ENCODE peak calls at places on chromosomes 1 and 21, in nine cellular contexts. One of them, this sample, is unnamed.

GRCh38 chr1:32676945-32677344 is 25.6 kb downstream of the SYNC start:
- DNase-seq in retina: no peak
- DNase-seq in mucosa of gallbladder: no peak
- DNase-seq in nephron progenitor cell: no peak
- DNase-seq in SHP77: no peak
- DNase-seq in activated naive CD8-positive, alpha-beta T cell treated with anti-CD3 and anti-CD28 coated beads, Interleukin-2, amount 50 U/mL, for 24 hours: no peak
- DNase-seq in GM12892: no peak
- DNase-seq in astrocyte of the spinal cord: no peak
- DNase-seq in endothelial cell: no peak
- DNase-seq in this sample: peak; percentile 34

GRCh38 chr1:24996983-24997893 is 67.2 kb upstream of the RUNX3 start:
- DNase-seq in endothelial cell: no peak
- DNase-seq in activated naive CD8-positive, alpha-beta T cell treated with anti-CD3 and anti-CD28 coated beads, Interleukin-2, amount 50 U/mL, for 24 hours: peak; percentile 85
- DNase-seq in nephron progenitor cell: no peak
- DNase-seq in SHP77: no peak
- DNase-seq in retina: no peak
- DNase-seq in GM12892: no peak
- DNase-seq in mucosa of gallbladder: no peak
- DNase-seq in astrocyte of the spinal cord: no peak
- DNase-seq in this sample: no peak

GRCh38 chr1:20069932-20070331 is at the start of gene PLA2G5:
- DNase-seq in mucosa of gallbladder: peak; percentile 33
- DNase-seq in endothelial cell: no peak
- DNase-seq in SHP77: no peak
- DNase-seq in activated naive CD8-positive, alpha-beta T cell treated with anti-CD3 and anti-CD28 coated beads, Interleukin-2, amount 50 U/mL, for 24 hours: no peak
- DNase-seq in retina: no peak
- DNase-seq in GM12892: no peak
- DNase-seq in nephron progenitor cell: no peak
- DNase-seq in astrocyte of the spinal cord: peak; percentile 41
- DNase-seq in this sample: peak; percentile 50

GRCh38 chr1:211607752-211608478 is 29.0 kb upstream of the SLC30A1 start:
- DNase-seq in activated naive CD8-positive, alpha-beta T cell treated with anti-CD3 and anti-CD28 coated beads, Interleukin-2, amount 50 U/mL, for 24 hours: no peak
- DNase-seq in mucosa of gallbladder: peak; percentile 54
- DNase-seq in SHP77: no peak
- DNase-seq in endothelial cell: no peak
- DNase-seq in astrocyte of the spinal cord: no peak
- DNase-seq in GM12892: no peak
- DNase-seq in nephron progenitor cell: no peak
- DNase-seq in retina: no peak
- DNase-seq in this sample: no peak

GRCh38 chr1:207818971-207819451 is 67.2 kb downstream of the CD46 start:
- DNase-seq in astrocyte of the spinal cord: peak; percentile 69
- DNase-seq in nephron progenitor cell: no peak
- DNase-seq in retina: no peak
- DNase-seq in GM12892: no peak
- DNase-seq in SHP77: peak; percentile 31
- DNase-seq in mucosa of gallbladder: no peak
- DNase-seq in endothelial cell: no peak
- DNase-seq in activated naive CD8-positive, alpha-beta T cell treated with anti-CD3 and anti-CD28 coated beads, Interleukin-2, amount 50 U/mL, for 24 hours: no peak
- DNase-seq in this sample: no peak

GRCh38 chr21:42401820-42402251 is 1.9 kb upstream of the UBASH3A start:
- DNase-seq in GM12892: no peak
- DNase-seq in retina: no peak
- DNase-seq in astrocyte of the spinal cord: no peak
- DNase-seq in activated naive CD8-positive, alpha-beta T cell treated with anti-CD3 and anti-CD28 coated beads, Interleukin-2, amount 50 U/mL, for 24 hours: no peak
- DNase-seq in nephron progenitor cell: no peak
- DNase-seq in SHP77: no peak
- DNase-seq in mucosa of gallbladder: no peak
- DNase-seq in endothelial cell: no peak
- DNase-seq in this sample: no peak

GRCh38 chr21:44413566-44414290 is 41.6 kb upstream of the LRRC3 start:
- DNase-seq in SHP77: no peak
- DNase-seq in retina: no peak
- DNase-seq in astrocyte of the spinal cord: no peak
- DNase-seq in GM12892: no peak
- DNase-seq in endothelial cell: no peak
- DNase-seq in nephron progenitor cell: no peak
- DNase-seq in activated naive CD8-positive, alpha-beta T cell treated with anti-CD3 and anti-CD28 coated beads, Interleukin-2, amount 50 U/mL, for 24 hours: no peak
- DNase-seq in mucosa of gallbladder: no peak
- DNase-seq in this sample: no peak

GRCh38 chr1:205748398-205749093 is 1.4 kb downstream of the NUCKS1 start:
- DNase-seq in nephron progenitor cell: peak; percentile 9
- DNase-seq in retina: no peak
- DNase-seq in GM12892: no peak
- DNase-seq in activated naive CD8-positive, alpha-beta T cell treated with anti-CD3 and anti-CD28 coated beads, Interleukin-2, amount 50 U/mL, for 24 hours: peak; percentile 20
- DNase-seq in endothelial cell: no peak
- DNase-seq in astrocyte of the spinal cord: peak; percentile 54
- DNase-seq in mucosa of gallbladder: peak; percentile 22
- DNase-seq in SHP77: no peak
- DNase-seq in this sample: no peak

GRCh38 chr1:116533425-116533820 is 37.4 kb downstream of the CD58 start:
- DNase-seq in activated naive CD8-positive, alpha-beta T cell treated with anti-CD3 and anti-CD28 coated beads, Interleukin-2, amount 50 U/mL, for 24 hours: no peak
- DNase-seq in GM12892: no peak
- DNase-seq in mucosa of gallbladder: no peak
- DNase-seq in retina: no peak
- DNase-seq in nephron progenitor cell: no peak
- DNase-seq in astrocyte of the spinal cord: no peak
- DNase-seq in SHP77: no peak
- DNase-seq in endothelial cell: no peak
- DNase-seq in this sample: no peak

GRCh38 chr21:44767834-44768831 is 33.5 kb downstream of the UBE2G2 start:
- DNase-seq in activated naive CD8-positive, alpha-beta T cell treated with anti-CD3 and anti-CD28 coated beads, Interleukin-2, amount 50 U/mL, for 24 hours: no peak
- DNase-seq in astrocyte of the spinal cord: no peak
- DNase-seq in nephron progenitor cell: no peak
- DNase-seq in mucosa of gallbladder: no peak
- DNase-seq in GM12892: no peak
- DNase-seq in endothelial cell: no peak
- DNase-seq in SHP77: no peak
- DNase-seq in retina: peak; percentile 73
- DNase-seq in this sample: no peak

GRCh38 chr1:7404046-7404742 is 366.9 kb upstream of the VAMP3 start:
- DNase-seq in astrocyte of the spinal cord: no peak
- DNase-seq in GM12892: no peak
- DNase-seq in retina: no peak
- DNase-seq in SHP77: no peak
- DNase-seq in mucosa of gallbladder: peak; percentile 9
- DNase-seq in activated naive CD8-positive, alpha-beta T cell treated with anti-CD3 and anti-CD28 coated beads, Interleukin-2, amount 50 U/mL, for 24 hours: no peak
- DNase-seq in endothelial cell: no peak
- DNase-seq in nephron progenitor cell: no peak
- DNase-seq in this sample: no peak

GRCh38 chr1:214354440-214355148 is 73.6 kb downstream of the SMYD2 start:
- DNase-seq in SHP77: no peak
- DNase-seq in activated naive CD8-positive, alpha-beta T cell treated with anti-CD3 and anti-CD28 coated beads, Interleukin-2, amount 50 U/mL, for 24 hours: no peak
- DNase-seq in astrocyte of the spinal cord: no peak
- DNase-seq in nephron progenitor cell: no peak
- DNase-seq in GM12892: no peak
- DNase-seq in retina: no peak
- DNase-seq in mucosa of gallbladder: no peak
- DNase-seq in endothelial cell: no peak
- DNase-seq in this sample: no peak

GRCh38 chr1:86987446-86987845 is 73.0 kb downstream of the HS2ST1 start:
- DNase-seq in astrocyte of the spinal cord: no peak
- DNase-seq in endothelial cell: no peak
- DNase-seq in activated naive CD8-positive, alpha-beta T cell treated with anti-CD3 and anti-CD28 coated beads, Interleukin-2, amount 50 U/mL, for 24 hours: no peak
- DNase-seq in retina: no peak
- DNase-seq in SHP77: no peak
- DNase-seq in mucosa of gallbladder: no peak
- DNase-seq in GM12892: no peak
- DNase-seq in nephron progenitor cell: no peak
- DNase-seq in this sample: no peak

GRCh38 chr1:89602871-89603404 is 30.0 kb upstream of the LRRC8C start:
- DNase-seq in activated naive CD8-positive, alpha-beta T cell treated with anti-CD3 and anti-CD28 coated beads, Interleukin-2, amount 50 U/mL, for 24 hours: peak; percentile 33
- DNase-seq in nephron progenitor cell: no peak
- DNase-seq in SHP77: no peak
- DNase-seq in retina: no peak
- DNase-seq in GM12892: no peak
- DNase-seq in endothelial cell: no peak
- DNase-seq in mucosa of gallbladder: no peak
- DNase-seq in astrocyte of the spinal cord: no peak
- DNase-seq in this sample: no peak

GRCh38 chr1:183467687-183468086 is 4.6 kb upstream of the SMG7 start:
- DNase-seq in retina: no peak
- DNase-seq in SHP77: no peak
- DNase-seq in nephron progenitor cell: no peak
- DNase-seq in astrocyte of the spinal cord: no peak
- DNase-seq in endothelial cell: no peak
- DNase-seq in mucosa of gallbladder: no peak
- DNase-seq in GM12892: no peak
- DNase-seq in activated naive CD8-positive, alpha-beta T cell treated with anti-CD3 and anti-CD28 coated beads, Interleukin-2, amount 50 U/mL, for 24 hours: no peak
- DNase-seq in this sample: no peak

GRCh38 chr1:166843322-166843721 is 4.0 kb downstream of the POGK start:
- DNase-seq in astrocyte of the spinal cord: no peak
- DNase-seq in endothelial cell: no peak
- DNase-seq in activated naive CD8-positive, alpha-beta T cell treated with anti-CD3 and anti-CD28 coated beads, Interleukin-2, amount 50 U/mL, for 24 hours: no peak
- DNase-seq in GM12892: no peak
- DNase-seq in nephron progenitor cell: no peak
- DNase-seq in SHP77: no peak
- DNase-seq in mucosa of gallbladder: no peak
- DNase-seq in retina: no peak
- DNase-seq in this sample: no peak

GRCh38 chr1:207067695-207068094 is 14.6 kb downstream of the PFKFB2 start:
- DNase-seq in endothelial cell: no peak
- DNase-seq in mucosa of gallbladder: peak; percentile 8
- DNase-seq in SHP77: no peak
- DNase-seq in GM12892: no peak
- DNase-seq in astrocyte of the spinal cord: no peak
- DNase-seq in activated naive CD8-positive, alpha-beta T cell treated with anti-CD3 and anti-CD28 coated beads, Interleukin-2, amount 50 U/mL, for 24 hours: no peak
- DNase-seq in nephron progenitor cell: no peak
- DNase-seq in retina: no peak
- DNase-seq in this sample: no peak

GRCh38 chr1:188769936-188770335 is 1707.7 kb downstream of the BRINP3 start:
- DNase-seq in astrocyte of the spinal cord: no peak
- DNase-seq in SHP77: no peak
- DNase-seq in nephron progenitor cell: no peak
- DNase-seq in endothelial cell: no peak
- DNase-seq in mucosa of gallbladder: no peak
- DNase-seq in GM12892: no peak
- DNase-seq in activated naive CD8-positive, alpha-beta T cell treated with anti-CD3 and anti-CD28 coated beads, Interleukin-2, amount 50 U/mL, for 24 hours: no peak
- DNase-seq in retina: no peak
- DNase-seq in this sample: no peak

GRCh38 chr1:187509091-187509490 is 680.3 kb downstream of the PLA2G4A start:
- DNase-seq in nephron progenitor cell: no peak
- DNase-seq in GM12892: no peak
- DNase-seq in retina: no peak
- DNase-seq in mucosa of gallbladder: no peak
- DNase-seq in activated naive CD8-positive, alpha-beta T cell treated with anti-CD3 and anti-CD28 coated beads, Interleukin-2, amount 50 U/mL, for 24 hours: no peak
- DNase-seq in endothelial cell: no peak
- DNase-seq in SHP77: peak; percentile 40
- DNase-seq in astrocyte of the spinal cord: no peak
- DNase-seq in this sample: no peak

GRCh38 chr1:228341814-228342626 is 64.6 kb downstream of the TRIM11 start:
- DNase-seq in nephron progenitor cell: peak; percentile 0
- DNase-seq in GM12892: no peak
- DNase-seq in retina: no peak
- DNase-seq in astrocyte of the spinal cord: no peak
- DNase-seq in mucosa of gallbladder: no peak
- DNase-seq in endothelial cell: no peak
- DNase-seq in SHP77: no peak
- DNase-seq in activated naive CD8-positive, alpha-beta T cell treated with anti-CD3 and anti-CD28 coated beads, Interleukin-2, amount 50 U/mL, for 24 hours: no peak
- DNase-seq in this sample: no peak

GRCh38 chr21:34187935-34188334 is 114.6 kb downstream of the MRPS6 start:
- DNase-seq in mucosa of gallbladder: peak; percentile 33
- DNase-seq in retina: no peak
- DNase-seq in activated naive CD8-positive, alpha-beta T cell treated with anti-CD3 and anti-CD28 coated beads, Interleukin-2, amount 50 U/mL, for 24 hours: no peak
- DNase-seq in endothelial cell: no peak
- DNase-seq in GM12892: no peak
- DNase-seq in nephron progenitor cell: no peak
- DNase-seq in SHP77: no peak
- DNase-seq in astrocyte of the spinal cord: peak; percentile 57
- DNase-seq in this sample: peak; percentile 49

GRCh38 chr1:32871364-32872188 is 864 bp upstream of the FNDC5 start:
- DNase-seq in retina: peak; percentile 55
- DNase-seq in SHP77: no peak
- DNase-seq in mucosa of gallbladder: no peak
- DNase-seq in astrocyte of the spinal cord: peak; percentile 23
- DNase-seq in activated naive CD8-positive, alpha-beta T cell treated with anti-CD3 and anti-CD28 coated beads, Interleukin-2, amount 50 U/mL, for 24 hours: no peak
- DNase-seq in GM12892: no peak
- DNase-seq in nephron progenitor cell: no peak
- DNase-seq in endothelial cell: no peak
- DNase-seq in this sample: no peak

GRCh38 chr1:156618853-156619581 is at the start of gene HAPLN2:
- DNase-seq in SHP77: peak; percentile 83
- DNase-seq in nephron progenitor cell: peak; percentile 61
- DNase-seq in mucosa of gallbladder: no peak
- DNase-seq in activated naive CD8-positive, alpha-beta T cell treated with anti-CD3 and anti-CD28 coated beads, Interleukin-2, amount 50 U/mL, for 24 hours: peak; percentile 23
- DNase-seq in GM12892: no peak
- DNase-seq in astrocyte of the spinal cord: no peak
- DNase-seq in retina: no peak
- DNase-seq in endothelial cell: peak; percentile 73
- DNase-seq in this sample: no peak

GRCh38 chr1:176517484-176517883 is 54.5 kb downstream of the PAPPA2 start:
- DNase-seq in activated naive CD8-positive, alpha-beta T cell treated with anti-CD3 and anti-CD28 coated beads, Interleukin-2, amount 50 U/mL, for 24 hours: no peak
- DNase-seq in nephron progenitor cell: peak; percentile 9
- DNase-seq in endothelial cell: no peak
- DNase-seq in SHP77: no peak
- DNase-seq in GM12892: no peak
- DNase-seq in retina: no peak
- DNase-seq in mucosa of gallbladder: no peak
- DNase-seq in astrocyte of the spinal cord: peak; percentile 2
- DNase-seq in this sample: no peak

GRCh38 chr1:20654104-20654690 is 7.0 kb downstream of the DDOST start:
- DNase-seq in astrocyte of the spinal cord: peak; percentile 4
- DNase-seq in retina: no peak
- DNase-seq in SHP77: no peak
- DNase-seq in activated naive CD8-positive, alpha-beta T cell treated with anti-CD3 and anti-CD28 coated beads, Interleukin-2, amount 50 U/mL, for 24 hours: no peak
- DNase-seq in endothelial cell: no peak
- DNase-seq in mucosa of gallbladder: no peak
- DNase-seq in nephron progenitor cell: no peak
- DNase-seq in GM12892: no peak
- DNase-seq in this sample: no peak

This sample was measured in lung.